ENCODE peak calls at places on chromosomes 6 and 20, in nine cellular contexts. U, R, M, E, J, F, A, X and V are unnamed samples. For H3K4me1, the result is how much of the 10 kb centered on the place peaks cover.

GRCh38 chr6:87675004-87675681 is 26.9 kb downstream of the AKIRIN2 start:
- DNase-seq in F (no peak), M (no peak), J (no peak), R (no peak), A (no peak), X (no peak), U (no peak), E (no peak), V (no peak)

GRCh38 chr6:33726696-33727095 is 15.2 kb upstream of the UQCC2 start:
- DNase-seq in A (no peak), X (no peak), M (no peak), U (no peak), F (no peak), R (no peak), J (no peak), E (no peak), V (no peak)

GRCh38 chr6:166410426-166410935 is 27.7 kb upstream of the MPC1 start:
- DNase-seq in M (no peak), F (no peak), U (no peak), A (no peak), R (no peak), X (no peak), E (no peak), J (no peak), V (peak)

GRCh38 chr6:111423960-111424846 is 58.8 kb downstream of the REV3L start:
- DNase-seq in A (no peak), F (no peak), E (peak), X (peak), U (no peak), M (peak), R (peak), J (no peak), V (no peak)

GRCh38 chr6:166005846-166006592 is 161.6 kb downstream of the TBXT start:
- DNase-seq in E (peak), A (no peak), X (peak), R (no peak), J (no peak), U (peak), M (peak), F (peak), V (no peak)

GRCh38 chr20:24747015-24747712 is 201.9 kb upstream of the CST7 start:
- DNase-seq in M (no peak), F (no peak), R (no peak), E (no peak), A (no peak), J (no peak), X (no peak), U (no peak), V (peak)

GRCh38 chr20:46903256-46903655 is 8.6 kb downstream of the EYA2 start:
- DNase-seq in F (no peak), M (no peak), U (no peak), X (no peak), E (no peak), A (no peak), J (no peak), R (no peak), V (no peak)

GRCh38 chr6:134593442-134593841 is 275.5 kb upstream of the SGK1 start:
- DNase-seq in R (no peak), U (no peak), F (no peak), E (no peak), A (no peak), M (no peak), X (peak), J (no peak), V (no peak)

GRCh38 chr6:159842035-159842434 is 42.0 kb downstream of the PNLDC1 start:
- DNase-seq in M (no peak), X (no peak), U (peak), F (no peak), R (no peak), A (no peak), J (peak), E (peak), V (no peak)

GRCh38 chr6:104984831-104985230 is 27.9 kb downstream of the LIN28B start:
- DNase-seq in R (no peak), X (no peak), U (no peak), J (no peak), E (no peak), F (no peak), M (no peak), A (no peak), V (no peak)

GRCh38 chr6:104987218-104987617 is 30.3 kb downstream of the LIN28B start:
- DNase-seq in U (no peak), A (no peak), J (no peak), E (no peak), M (no peak), F (no peak), X (no peak), R (no peak), V (no peak)

GRCh38 chr6:104983776-104984175 is 26.9 kb downstream of the LIN28B start:
- DNase-seq in R (no peak), A (no peak), J (no peak), F (no peak), E (no peak), U (no peak), M (no peak), X (no peak), V (no peak)

GRCh38 chr6:104983296-104983695 is 26.4 kb downstream of the LIN28B start:
- DNase-seq in X (no peak), J (no peak), R (no peak), U (no peak), M (no peak), F (no peak), E (no peak), A (no peak), V (no peak)

DNA sequence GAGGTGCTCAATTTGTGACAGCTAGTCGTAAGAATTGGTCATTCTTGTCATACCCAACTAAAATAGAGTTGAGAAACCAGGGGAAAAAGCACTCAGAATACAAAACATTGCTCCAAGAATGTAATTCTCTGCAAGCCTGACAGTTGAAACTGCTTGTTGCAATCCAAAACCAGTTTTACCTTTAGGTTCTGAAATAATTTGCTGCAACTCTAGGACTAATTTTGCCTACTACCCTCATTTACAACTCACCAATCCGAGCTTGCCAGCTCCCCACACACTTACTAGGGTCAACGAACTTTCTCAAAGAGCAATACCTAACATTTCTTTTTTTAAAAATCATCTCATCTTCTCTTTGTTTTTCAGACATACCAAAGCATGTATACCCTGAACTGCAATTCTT is 29.7 kb downstream of the LIN28B start:
- DNase-seq in X (no peak), F (no peak), E (no peak), U (no peak), R (no peak), M (no peak), J (no peak), A (no peak), V (no peak)
- H3K4me1 ChIP-seq in X (under half), F (under half), E (under half), U (under half), R (under half), M (under half), J (under half), A (under half), V (under half)

GRCh38 chr6:1316482-1317220 is 4.8 kb downstream of the FOXQ1 start:
- DNase-seq in A (no peak), X (no peak), U (no peak), J (no peak), F (no peak), M (peak), E (no peak), R (peak), V (no peak)
- TF ChIP-seq CTCF in A (no peak), X (no peak), U (no peak), J (no peak), F (no peak), M (no peak), E (no peak), R (no peak), V (no peak)

GRCh38 chr6:158018851-158019361 is 37.2 kb downstream of the SYNJ2 start:
- DNase-seq in A (no peak), R (no peak), U (no peak), E (peak), X (peak), J (no peak), M (no peak), F (no peak), V (no peak)
- H3K27ac ChIP-seq in A (no peak), R (no peak), U (no peak), E (peak), X (peak), J (no peak), M (no peak), F (no peak), V (peak)

GRCh38 chr20:49183444-49183843 is 4.7 kb downstream of the STAU1 start:
- DNase-seq in J (no peak), R (no peak), A (no peak), M (no peak), U (no peak), E (no peak), F (no peak), X (no peak), V (no peak)
- H3K4me1 ChIP-seq in J (under half), R (under half), A (under half), M (half or more), U (half or more), E (under half), F (under half), X (under half), V (under half)

GRCh38 chr20:2800590-2801458 is at the start of gene CPXM1:
- DNase-seq in R (no peak), M (peak), U (no peak), E (no peak), J (no peak), F (no peak), X (no peak), A (no peak), V (no peak)
- TF ChIP-seq CTCF in R (no peak), M (no peak), U (no peak), E (no peak), J (no peak), F (no peak), X (no peak), A (no peak), V (no peak)